ENCODE peak calls at places on chromosomes 16 and 17, in four cellular contexts. K, I, P and E are unnamed samples.

GRCh38 chr17:76986318-76986717 is 118.1 kb downstream of the MGAT5B start:
- DNase-seq in K (no peak), I (peak; percentile 41), P (no peak), E (no peak)

GRCh38 chr17:51050291-51051033 is 70.2 kb downstream of the SPAG9 start:
- DNase-seq in K (peak; percentile 67), I (no peak), P (no peak), E (peak; percentile 78)

GRCh38 chr17:37088913-37089312 is 140.2 kb downstream of the AATF start:
- DNase-seq in K (no peak), I (peak; percentile 31), P (no peak), E (no peak)

GRCh38 chr16:79483336-79483735 is 117.2 kb downstream of the MAF start:
- DNase-seq in K (no peak), I (no peak), P (no peak), E (no peak)

GRCh38 chr17:81032641-81033422 is 2.1 kb upstream of the BAIAP2 start:
- DNase-seq in K (no peak), I (no peak), P (no peak), E (no peak)

GRCh38 chr16:1678500-1679098 is 520 bp downstream of the JPT2 start:
- DNase-seq in K (peak; percentile 48), I (peak; percentile 41), P (peak; percentile 32), E (peak; percentile 57)

GRCh38 chr17:27038676-27039075 is 255.2 kb upstream of the WSB1 start:
- DNase-seq in K (peak; percentile 14), I (no peak), P (no peak), E (no peak)

GRCh38 chr17:64573214-64573613 is 66.4 kb downstream of the CEP95 start:
- DNase-seq in K (peak; percentile 43), I (no peak), P (no peak), E (no peak)

GRCh38 chr17:61402978-61403845 is 3.6 kb downstream of the TBX2 start:
- DNase-seq in K (no peak), I (peak; percentile 67), P (peak; percentile 15), E (no peak)

GRCh38 chr17:11140028-11140427 is 101.0 kb upstream of the SHISA6 start:
- DNase-seq in K (no peak), I (no peak), P (no peak), E (no peak)

GRCh38 chr17:38815576-38816193 is 9.4 kb downstream of the CWC25 start:
- DNase-seq in K (peak; percentile 11), I (no peak), P (no peak), E (peak; percentile 28)
- TF ChIP-seq CTCF in K (peak; percentile 45), I (peak; percentile 15), P (no peak), E (peak; percentile 48)

GRCh38 chr16:70685061-70685937 is 554 bp downstream of the MTSS2 start:
- DNase-seq in K (no peak), I (no peak), P (no peak), E (no peak)

GRCh38 chr16:70687172-70687531 is 1.3 kb upstream of the MTSS2 start:
- DNase-seq in K (no peak), I (no peak), P (no peak), E (no peak)

GRCh38 chr16:70687671-70688265 is 1.9 kb upstream of the MTSS2 start:
- DNase-seq in K (no peak), I (no peak), P (no peak), E (no peak)

GRCh38 chr16:70685938-70686375 is at the start of gene MTSS2:
- DNase-seq in K (peak; percentile 78), I (peak; percentile 97), P (peak; percentile 90), E (no peak)

GRCh38 chr16:70686376-70687171 is 721 bp upstream of the MTSS2 start:
- DNase-seq in K (no peak), I (no peak), P (no peak), E (no peak)
- H3K4me1 ChIP-seq in K (peaks cover 18% of the 10 kb centered on the region), I (peaks cover 14% of the 10 kb centered on the region), P (peaks cover 63% of the 10 kb centered on the region), E (peaks cover 17% of the 10 kb centered on the region)

GRCh38 chr17:42527932-42528331 is 8.1 kb upstream of the NAGLU start:
- DNase-seq in K (no peak), I (no peak), P (no peak), E (no peak)

GRCh38 chr17:42530952-42531454 is 5.0 kb upstream of the NAGLU start:
- DNase-seq in K (no peak), I (no peak), P (no peak), E (no peak)

GRCh38 chr17:42529054-42529453 is 7.0 kb upstream of the NAGLU start:
- DNase-seq in K (no peak), I (no peak), P (no peak), E (no peak)

GRCh38 chr17:42535400-42536047 is 517 bp upstream of the NAGLU start:
- DNase-seq in K (no peak), I (no peak), P (no peak), E (no peak)

DNA sequence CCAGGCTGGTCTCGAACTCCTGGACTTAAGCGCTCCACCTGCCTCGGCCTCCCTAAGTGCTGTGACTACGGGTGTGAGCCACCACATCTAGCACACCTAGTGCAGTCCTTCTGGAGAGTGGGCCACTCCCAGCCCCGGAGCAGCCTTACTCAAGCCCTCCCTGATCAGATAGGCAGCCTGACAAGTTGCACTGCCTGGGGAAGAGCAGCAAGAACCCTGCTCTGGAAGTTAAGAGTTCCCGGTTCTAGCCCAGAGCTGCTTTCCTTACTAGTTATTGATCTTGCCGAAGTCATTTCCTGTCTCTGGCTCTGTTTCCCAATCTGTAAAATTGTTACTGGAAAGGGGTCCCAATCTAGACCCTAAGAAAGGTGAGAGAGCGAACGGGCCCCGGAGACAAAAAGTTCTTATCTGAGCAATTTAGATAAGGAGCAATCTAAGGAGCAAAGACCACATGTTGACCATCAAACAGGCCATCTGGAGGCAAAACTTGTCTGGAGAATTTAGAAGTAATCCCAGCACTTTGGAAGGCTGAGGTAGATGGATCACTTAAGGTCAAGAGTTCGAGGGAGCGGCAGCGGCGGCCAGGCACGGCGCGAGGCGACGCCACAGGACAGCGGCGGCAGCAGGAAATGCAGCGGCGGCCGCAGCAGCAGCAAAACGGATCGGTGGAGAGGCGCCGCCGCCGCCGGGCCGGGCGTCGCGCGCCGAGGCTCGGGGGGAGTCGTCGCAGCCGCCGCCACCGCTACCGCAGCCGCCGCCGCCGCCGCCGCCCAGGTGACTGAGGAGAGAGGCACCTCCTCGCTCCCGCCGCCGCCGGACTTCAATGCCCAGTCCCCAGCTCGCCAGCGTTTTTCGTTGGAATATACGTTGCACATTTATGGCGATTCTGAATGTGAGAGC is 4.3 kb upstream of the NAGLU start:
- DNase-seq in K (peak; percentile 51), I (peak; percentile 87), P (no peak), E (no peak)
- TF ChIP-seq CTCF in K (peak; percentile 29), I (peak; percentile 48), P (peak; percentile 72), E (peak; percentile 56)

DNA sequence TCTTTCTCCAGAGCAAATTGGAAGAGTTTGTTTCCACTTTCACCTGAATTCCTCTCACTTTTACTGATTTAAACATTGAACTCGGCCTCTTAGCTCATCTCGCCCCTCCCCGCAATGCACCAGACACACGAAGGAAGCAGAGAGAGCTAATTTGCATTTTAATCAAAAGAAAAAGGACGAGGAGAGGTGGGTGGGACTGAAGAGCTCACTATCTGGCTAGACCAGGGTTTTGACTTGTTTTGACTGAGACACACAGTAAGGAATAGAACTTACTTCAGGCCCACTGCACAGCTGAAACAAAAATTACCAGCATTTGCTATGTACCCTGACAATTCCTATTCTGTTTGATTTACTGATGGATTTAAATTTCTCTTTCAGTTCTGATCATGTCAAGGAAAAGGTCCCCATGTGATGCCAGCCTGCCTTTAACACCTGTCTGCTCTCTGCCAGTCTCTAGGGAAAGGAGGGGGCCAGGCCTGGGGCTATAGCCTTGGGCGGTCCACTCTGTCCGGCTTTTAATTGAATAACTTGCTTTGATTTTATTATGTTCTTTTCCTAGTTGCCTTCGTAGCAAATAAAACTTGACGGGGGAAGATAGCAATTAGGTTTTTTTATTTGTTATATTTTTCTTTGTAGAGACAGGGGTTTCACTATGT is 47.4 kb downstream of the ABAT start:
- DNase-seq in K (no peak), I (peak; percentile 27), P (no peak), E (no peak)
- H3K4me1 ChIP-seq in K (no peaks in the 10 kb centered on the region), I (peaks cover 8% of the 10 kb centered on the region), P (no peaks in the 10 kb centered on the region), E (no peaks in the 10 kb centered on the region)

GRCh38 chr17:75811174-75811573 is 26.6 kb downstream of the UNK start:
- DNase-seq in K (no peak), I (no peak), P (no peak), E (no peak)
- TF ChIP-seq CTCF in K (no peak), I (no peak), P (no peak), E (no peak)

GRCh38 chr16:10579965-10580918 is at the start of gene EMP2:
- DNase-seq in K (peak; percentile 76), I (peak; percentile 93), P (peak; percentile 81), E (peak; percentile 41)

GRCh38 chr16:10578474-10579316 is 1.7 kb downstream of the EMP2 start:
- DNase-seq in K (peak; percentile 55), I (no peak), P (peak; percentile 15), E (peak; percentile 25)

GRCh38 chr16:10579575-10579964 is 828 bp downstream of the EMP2 start:
- DNase-seq in K (no peak), I (no peak), P (no peak), E (no peak)

GRCh38 chr16:10583269-10583668 is 2.9 kb upstream of the EMP2 start:
- DNase-seq in K (no peak), I (no peak), P (no peak), E (no peak)

GRCh38 chr16:10581507-10581906 is 1.1 kb upstream of the EMP2 start:
- DNase-seq in K (no peak), I (no peak), P (no peak), E (no peak)
- H3K4me1 ChIP-seq in K (peaks cover 54% of the 10 kb centered on the region), I (peaks cover 42% of the 10 kb centered on the region), P (peaks cover 13% of the 10 kb centered on the region), E (peaks cover 7% of the 10 kb centered on the region)